ENCODE peak calls at places on chromosomes 7 and 10, in four cellular contexts. Z is spleen, Q is heart right ventricle, Y is pancreas. S is an unnamed sample. For H3K4me1, the result is how much of the 10 kb centered on the place peaks cover.

GRCh38 chr7:140249036-140249806 is 72.4 kb upstream of the KDM7A start:
- DNase-seq in Z (no peak), Q (no peak), Y (no peak), S (no peak)

GRCh38 chr7:1810961-1811849 is 141.1 kb downstream of the ELFN1 start:
- DNase-seq in Y (no peak), Q (no peak), Z (peak), S (no peak)

GRCh38 chr10:23516530-23516929 is 77.7 kb downstream of the OTUD1 start:
- DNase-seq in Z (no peak), Q (no peak), Y (no peak), S (no peak)

GRCh38 chr7:133165001-133165400 is 83.1 kb upstream of the CHCHD3 start:
- DNase-seq in Q (no peak), Z (no peak), Y (no peak), S (no peak)

GRCh38 chr10:114401195-114401741 is 3.0 kb downstream of the AFAP1L2 start:
- DNase-seq in Z (no peak), Q (peak), Y (no peak), S (no peak)

GRCh38 chr10:99595770-99596465 is 24.3 kb downstream of the SLC25A28 start:
- DNase-seq in Z (no peak), Y (no peak), Q (no peak), S (no peak)

GRCh38 chr7:82049442-82049841 is 279.6 kb upstream of the HGF start:
- DNase-seq in Q (no peak), Y (no peak), Z (no peak), S (no peak)

GRCh38 chr7:112160130-112160770 is 45.9 kb downstream of the DOCK4 start:
- DNase-seq in Z (no peak), Y (no peak), Q (no peak), S (no peak)

GRCh38 chr7:106659963-106660861 is 746 bp downstream of the CCDC71L start:
- DNase-seq in Q (peak), Z (peak), Y (peak), S (peak)

GRCh38 chr10:10526846-10527245 is 490.8 kb upstream of the CELF2 start:
- DNase-seq in Y (no peak), Q (no peak), Z (no peak), S (no peak)

GRCh38 chr10:100562806-100563293 is 27.1 kb downstream of the HIF1AN start:
- DNase-seq in Y (no peak), Z (no peak), Q (no peak), S (no peak)

GRCh38 chr10:47152861-47153349 is 147.1 kb upstream of the GDF10 start:
- DNase-seq in Z (no peak), Y (no peak), Q (no peak), S (no peak)
- TF ChIP-seq CTCF in Z (no peak), Y (no peak), Q (no peak), S (peak)

GRCh38 chr7:56078196-56078595 is 14.1 kb downstream of the SUMF2 start:
- DNase-seq in Z (peak), Q (no peak), Y (peak), S (no peak)
- H3K4me1 ChIP-seq in Z (under half), Q (under half), Y (under half), S (under half)

DNA sequence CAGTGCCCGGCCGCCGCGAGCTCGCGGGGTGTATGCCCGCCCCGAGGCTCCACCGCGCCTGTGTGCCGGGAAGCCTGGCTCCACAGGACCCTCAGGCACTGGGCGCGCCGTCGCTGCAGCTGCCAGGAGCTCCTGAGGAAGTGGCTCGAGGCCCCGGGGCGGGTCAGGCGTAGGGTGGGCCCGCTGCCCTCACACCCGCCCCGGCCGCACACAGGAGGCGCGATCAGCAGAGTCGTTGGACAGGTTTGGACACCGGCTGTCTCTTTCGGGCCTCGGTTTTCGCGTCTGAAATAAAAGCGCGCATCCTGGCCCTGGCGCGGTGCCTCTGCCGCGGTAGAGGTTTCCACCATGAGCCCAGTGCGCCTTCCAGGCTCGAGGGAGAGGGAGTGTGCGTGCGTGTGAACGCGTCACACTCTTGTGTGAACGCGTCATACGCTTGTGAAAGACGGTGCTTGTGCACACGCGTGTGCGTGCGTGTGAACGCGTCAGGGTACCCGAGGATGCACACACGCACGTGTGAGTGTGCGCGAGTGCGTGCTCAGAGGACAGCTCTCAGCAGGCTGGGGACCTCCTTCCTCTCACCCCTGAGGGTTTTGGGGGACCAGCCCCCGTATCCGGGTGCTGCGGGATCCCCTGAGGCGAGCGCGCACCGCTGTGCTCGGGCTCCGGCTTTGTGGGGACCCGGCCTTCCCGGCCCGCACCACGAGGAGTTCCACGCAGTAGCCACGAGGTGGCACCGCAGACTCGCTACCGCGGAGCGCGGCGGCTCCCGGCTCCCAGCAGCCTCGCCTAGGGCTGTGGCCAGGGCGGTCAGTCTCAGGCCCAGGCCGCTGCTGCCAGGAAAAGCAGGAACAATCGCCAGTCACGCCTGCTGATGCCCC is 83.8 kb downstream of the BMS1 start:
- DNase-seq in Q (peak), Z (peak), Y (peak), S (peak)
- TF ChIP-seq CTCF in Q (peak), Z (peak), Y (peak), S (no peak)

GRCh38 chr7:27162930-27163775 is 2.2 kb downstream of the HOXA9 start:
- DNase-seq in Q (no peak), Z (no peak), Y (no peak), S (no peak)
- H3K4me1 ChIP-seq in Q (under half), Z (under half), Y (under half), S (under half)

GRCh38 chr7:143382791-143383641 is 1.9 kb downstream of the ZYX start:
- DNase-seq in Y (peak), Q (no peak), Z (no peak), S (no peak)

GRCh38 chr7:143382126-143382790 is 1.1 kb downstream of the ZYX start:
- DNase-seq in Y (peak), Z (no peak), Q (no peak), S (no peak)

GRCh38 chr7:143380646-143381426 is at the start of gene ZYX:
- DNase-seq in Q (peak), Z (peak), Y (peak), S (peak)

GRCh38 chr7:143380264-143380645 is 890 bp upstream of the ZYX start:
- DNase-seq in Q (peak), Z (peak), Y (peak), S (peak)

DNA sequence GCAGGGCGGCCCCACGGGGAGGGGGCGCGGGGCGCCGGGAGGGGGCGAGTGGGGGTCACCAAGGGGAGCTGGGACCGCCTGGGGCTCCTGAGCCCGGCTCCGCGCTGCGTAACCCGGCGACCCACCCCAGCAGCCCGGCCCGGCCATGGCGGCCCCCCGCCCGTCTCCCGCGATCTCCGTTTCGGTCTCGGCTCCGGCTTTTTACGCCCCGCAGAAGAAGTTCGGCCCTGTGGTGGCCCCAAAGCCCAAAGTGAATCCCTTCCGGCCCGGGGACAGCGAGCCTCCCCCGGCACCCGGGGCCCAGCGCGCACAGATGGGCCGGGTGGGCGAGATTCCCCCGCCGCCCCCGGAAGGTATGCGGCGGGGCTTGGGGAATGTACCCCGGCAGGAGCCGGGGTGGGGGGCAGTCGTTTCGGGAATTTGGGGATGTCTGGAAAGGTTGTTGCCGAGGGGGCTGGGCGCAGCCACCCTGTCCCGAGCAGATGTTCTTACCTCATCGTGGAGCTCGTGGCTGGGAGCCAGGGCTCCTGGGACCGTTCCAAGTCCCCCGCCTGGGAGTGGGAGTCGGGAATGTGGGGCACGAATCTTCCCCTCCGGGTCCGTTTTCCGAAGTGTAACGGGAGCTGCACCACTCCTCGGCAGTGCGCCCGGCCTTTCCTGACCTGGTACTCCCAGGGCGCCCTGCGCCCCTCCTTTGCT is 431 bp downstream of the ZYX start:
- DNase-seq in Y (peak), Z (peak), Q (peak), S (peak)
- TF ChIP-seq CTCF in Y (no peak), Z (no peak), Q (no peak), S (no peak)

S was measured in Peyer's patch.